ENCODE peak calls at places on chromosomes 16 and 17, in four cellular contexts. One of them, this sample, is unnamed.

GRCh38 chr16:3938843-3939624 is 58.5 kb upstream of the CREBBP start:
- DNase-seq in A549: peak
- DNase-seq in IMR-90: peak
- DNase-seq in HepG2: peak
- DNase-seq in this sample: peak

GRCh38 chr16:89325861-89326471 is 108.5 kb downstream of the ZNF778 start:
- DNase-seq in IMR-90: peak
- DNase-seq in A549: peak
- DNase-seq in HepG2: no peak
- DNase-seq in this sample: peak

GRCh38 chr17:60598001-60598736 is 1.8 kb upstream of the PPM1D start:
- DNase-seq in HepG2: no peak
- DNase-seq in A549: no peak
- DNase-seq in IMR-90: no peak
- DNase-seq in this sample: no peak

GRCh38 chr17:46127524-46127923 is 65.7 kb downstream of the KANSL1 start:
- DNase-seq in HepG2: no peak
- DNase-seq in IMR-90: no peak
- DNase-seq in A549: no peak
- DNase-seq in this sample: no peak

GRCh38 chr17:15945493-15946209 is 721 bp downstream of the ADORA2B start:
- DNase-seq in A549: no peak
- DNase-seq in HepG2: no peak
- DNase-seq in IMR-90: peak
- DNase-seq in this sample: peak

GRCh38 chr17:55285340-55286301 is 20.9 kb downstream of the HLF start:
- DNase-seq in HepG2: peak
- DNase-seq in IMR-90: peak
- DNase-seq in A549: peak
- DNase-seq in this sample: no peak

GRCh38 chr16:17107450-17107849 is 363.3 kb downstream of the XYLT1 start:
- DNase-seq in A549: no peak
- DNase-seq in IMR-90: no peak
- DNase-seq in HepG2: no peak
- DNase-seq in this sample: no peak

GRCh38 chr16:3317315-3317999 is 12.2 kb downstream of the ZNF75A start:
- DNase-seq in IMR-90: peak
- DNase-seq in HepG2: no peak
- DNase-seq in A549: peak
- DNase-seq in this sample: no peak

GRCh38 chr17:77690271-77691161 is 268.0 kb upstream of the TNRC6C start:
- DNase-seq in HepG2: no peak
- DNase-seq in IMR-90: no peak
- DNase-seq in A549: no peak
- DNase-seq in this sample: no peak

GRCh38 chr17:70073326-70073725 is 1.7 kb upstream of the KCNJ16 start:
- DNase-seq in A549: peak
- DNase-seq in HepG2: no peak
- DNase-seq in IMR-90: no peak
- DNase-seq in this sample: no peak

GRCh38 chr17:42526031-42526444 is 10.0 kb upstream of the NAGLU start:
- DNase-seq in IMR-90: peak
- DNase-seq in A549: peak
- DNase-seq in HepG2: no peak
- DNase-seq in this sample: no peak

GRCh38 chr17:2177235-2177811 is 122.4 kb downstream of the HIC1 start:
- DNase-seq in A549: no peak
- DNase-seq in HepG2: peak
- DNase-seq in IMR-90: peak
- DNase-seq in this sample: no peak

GRCh38 chr17:70808596-70808995 is 639.3 kb downstream of the KCNJ2 start:
- DNase-seq in A549: peak
- DNase-seq in HepG2: no peak
- DNase-seq in IMR-90: no peak
- DNase-seq in this sample: no peak

GRCh38 chr16:72921620-72922019 is 126.3 kb downstream of the ZFHX3 start:
- DNase-seq in A549: no peak
- DNase-seq in IMR-90: peak
- DNase-seq in HepG2: no peak
- DNase-seq in this sample: no peak

GRCh38 chr16:25110392-25110947 is 1.1 kb upstream of the LCMT1 start:
- DNase-seq in HepG2: no peak
- DNase-seq in A549: peak
- DNase-seq in IMR-90: no peak
- DNase-seq in this sample: no peak

GRCh38 chr17:50532452-50533024 is at the start of gene EPN3:
- DNase-seq in HepG2: no peak
- DNase-seq in A549: no peak
- DNase-seq in IMR-90: no peak
- DNase-seq in this sample: no peak

GRCh38 chr17:79272666-79273219 is 198.1 kb downstream of the ENGASE start:
- DNase-seq in IMR-90: peak
- DNase-seq in HepG2: peak
- DNase-seq in A549: peak
- DNase-seq in this sample: no peak

GRCh38 chr16:86664518-86665318 is 86.4 kb downstream of the FOXL1 start:
- DNase-seq in HepG2: peak
- DNase-seq in IMR-90: peak
- DNase-seq in A549: peak
- DNase-seq in this sample: peak
- TF ChIP-seq MAZ in HepG2: no peak
- TF ChIP-seq MAZ in IMR-90: peak
- TF ChIP-seq MAZ in A549: no peak
- TF ChIP-seq MAZ in this sample: no peak

GRCh38 chr17:32020943-32021617 is 13.9 kb downstream of the LRRC37B start:
- DNase-seq in A549: no peak
- DNase-seq in HepG2: no peak
- DNase-seq in IMR-90: no peak
- DNase-seq in this sample: no peak

GRCh38 chr17:32019228-32019627 is 12.0 kb downstream of the LRRC37B start:
- DNase-seq in IMR-90: no peak
- DNase-seq in HepG2: no peak
- DNase-seq in A549: no peak
- DNase-seq in this sample: no peak

GRCh38 chr17:32021618-32021955 is 14.4 kb downstream of the LRRC37B start:
- DNase-seq in HepG2: no peak
- DNase-seq in A549: no peak
- DNase-seq in IMR-90: no peak
- DNase-seq in this sample: no peak

GRCh38 chr17:32015245-32016013 is 8.2 kb downstream of the LRRC37B start:
- DNase-seq in IMR-90: peak
- DNase-seq in A549: peak
- DNase-seq in HepG2: no peak
- DNase-seq in this sample: no peak

DNA sequence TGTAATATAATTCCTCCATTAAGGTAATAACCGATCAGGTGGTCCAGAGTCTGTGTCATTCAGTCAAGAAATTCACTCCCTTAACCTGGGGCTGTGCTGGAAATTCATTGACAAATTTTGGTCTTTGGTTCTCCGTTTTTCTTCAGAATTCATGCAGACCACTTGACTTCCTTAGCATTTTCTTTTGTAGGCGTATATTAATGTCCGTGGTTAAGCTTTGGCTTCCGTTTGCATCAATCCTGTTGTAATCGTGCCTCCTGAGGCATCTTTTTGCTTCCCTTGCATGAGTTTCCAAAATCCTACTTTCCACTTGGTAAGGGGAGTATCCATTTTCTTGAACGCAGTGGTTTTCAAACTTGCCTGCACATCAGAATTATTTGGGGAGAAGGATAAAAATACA is 9.0 kb downstream of the LRRC37B start:
- DNase-seq in HepG2: no peak
- DNase-seq in IMR-90: no peak
- DNase-seq in A549: no peak
- DNase-seq in this sample: no peak
- TF ChIP-seq MAZ in HepG2: no peak
- TF ChIP-seq MAZ in IMR-90: no peak
- TF ChIP-seq MAZ in A549: no peak
- TF ChIP-seq MAZ in this sample: no peak

DNA sequence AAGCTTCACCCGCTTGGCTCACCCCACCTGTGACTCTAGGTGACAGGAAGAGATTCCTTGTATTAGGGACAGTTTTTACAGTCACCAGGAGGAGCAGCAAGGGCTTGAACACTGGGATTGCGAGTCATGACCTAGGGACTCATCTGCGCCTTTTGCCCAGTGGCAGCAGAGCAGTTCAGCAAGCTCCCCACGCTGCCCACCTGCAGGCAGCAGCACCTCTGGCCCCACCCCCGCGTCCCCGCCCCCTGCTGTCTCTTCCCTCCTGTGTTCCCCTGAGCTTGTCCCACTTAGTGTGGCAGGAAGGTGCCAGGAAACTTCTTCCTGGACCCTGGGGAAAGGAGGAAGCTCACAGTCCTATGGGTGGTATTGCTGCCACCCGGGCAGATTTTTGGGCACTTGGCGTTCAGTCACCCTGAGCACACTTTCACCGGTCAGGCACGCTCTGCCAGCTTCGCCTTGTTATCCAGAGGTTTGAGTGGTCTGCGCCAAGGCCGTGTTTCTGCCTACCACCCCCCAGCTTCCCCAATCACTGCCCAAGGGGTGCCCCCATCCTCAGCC is 8.7 kb downstream of the MMP15 start:
- DNase-seq in IMR-90: no peak
- DNase-seq in HepG2: no peak
- DNase-seq in A549: no peak
- DNase-seq in this sample: peak
- TF ChIP-seq MAZ in IMR-90: no peak
- TF ChIP-seq MAZ in HepG2: no peak
- TF ChIP-seq MAZ in A549: no peak
- TF ChIP-seq MAZ in this sample: no peak

DNA sequence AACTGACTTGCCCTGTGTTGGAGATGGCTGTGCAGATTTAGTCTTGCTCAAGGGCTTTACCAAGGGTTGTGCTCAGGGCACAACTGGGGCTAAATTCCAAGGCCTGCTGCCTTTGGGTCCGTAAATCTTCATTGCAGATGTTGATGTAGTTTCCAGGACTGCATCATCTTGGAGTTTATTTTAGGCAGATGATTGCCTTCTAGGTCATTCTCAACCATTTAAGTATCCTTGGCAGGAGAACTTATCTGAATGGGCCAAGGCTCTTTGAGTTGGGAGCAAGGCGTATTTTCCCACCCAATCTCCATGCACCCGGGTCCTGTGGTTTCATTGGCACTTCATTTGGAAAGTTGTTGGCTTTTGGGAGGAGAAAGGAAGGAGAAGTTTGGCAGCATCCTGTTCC is 200.3 kb downstream of the MSI2 start:
- DNase-seq in A549: no peak
- DNase-seq in HepG2: no peak
- DNase-seq in IMR-90: no peak
- DNase-seq in this sample: no peak
- TF ChIP-seq MAZ in A549: no peak
- TF ChIP-seq MAZ in HepG2: no peak
- TF ChIP-seq MAZ in IMR-90: no peak
- TF ChIP-seq MAZ in this sample: no peak

GRCh38 chr16:69916445-69916844 is 34.7 kb upstream of the CLEC18A start:
- DNase-seq in A549: no peak
- DNase-seq in IMR-90: no peak
- DNase-seq in HepG2: no peak
- DNase-seq in this sample: no peak

GRCh38 chr16:69918241-69918640 is 32.9 kb upstream of the CLEC18A start:
- DNase-seq in HepG2: no peak
- DNase-seq in IMR-90: peak
- DNase-seq in A549: no peak
- DNase-seq in this sample: no peak

GRCh38 chr16:69917311-69917710 is 33.8 kb upstream of the CLEC18A start:
- DNase-seq in A549: no peak
- DNase-seq in IMR-90: no peak
- DNase-seq in HepG2: no peak
- DNase-seq in this sample: no peak

GRCh38 chr16:69921125-69921524 is 30.0 kb upstream of the CLEC18A start:
- DNase-seq in IMR-90: peak
- DNase-seq in HepG2: no peak
- DNase-seq in A549: no peak
- DNase-seq in this sample: no peak

GRCh38 chr16:69917739-69918138 is 33.4 kb upstream of the CLEC18A start:
- DNase-seq in A549: peak
- DNase-seq in HepG2: no peak
- DNase-seq in IMR-90: peak
- DNase-seq in this sample: no peak
- TF ChIP-seq MAZ in A549: no peak
- TF ChIP-seq MAZ in HepG2: no peak
- TF ChIP-seq MAZ in IMR-90: peak
- TF ChIP-seq MAZ in this sample: no peak

GRCh38 chr17:6066183-6066948 is 3.8 kb upstream of the WSCD1 start:
- DNase-seq in IMR-90: no peak
- DNase-seq in A549: peak
- DNase-seq in HepG2: no peak
- DNase-seq in this sample: no peak
- TF ChIP-seq MAZ in IMR-90: no peak
- TF ChIP-seq MAZ in A549: no peak
- TF ChIP-seq MAZ in HepG2: no peak
- TF ChIP-seq MAZ in this sample: no peak

DNA sequence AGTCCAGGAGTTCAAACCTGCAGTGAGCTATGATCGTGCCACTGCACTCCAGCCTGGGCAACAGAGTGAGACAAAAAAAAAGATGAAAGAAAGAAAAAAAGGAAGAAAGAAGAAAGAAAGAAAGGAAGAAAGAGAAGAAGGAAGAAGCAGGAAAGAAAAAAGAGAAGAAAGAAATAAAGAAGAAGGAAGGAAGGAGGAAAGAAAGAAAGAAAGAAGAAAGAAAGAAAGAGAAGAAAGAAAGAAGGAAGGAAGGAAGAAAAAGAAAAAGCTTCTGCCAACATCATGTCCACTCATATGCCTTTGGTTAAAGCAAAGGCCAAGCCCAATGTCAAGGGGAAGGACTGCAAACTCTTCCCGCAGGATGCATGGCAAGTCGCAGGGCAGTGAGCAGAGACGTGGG is 143.2 kb downstream of the IRX3 start:
- DNase-seq in A549: no peak
- DNase-seq in HepG2: no peak
- DNase-seq in IMR-90: no peak
- DNase-seq in this sample: no peak
- TF ChIP-seq MAZ in A549: no peak
- TF ChIP-seq MAZ in HepG2: no peak
- TF ChIP-seq MAZ in IMR-90: no peak
- TF ChIP-seq MAZ in this sample: no peak

This sample was measured in K562.